ENCODE peak calls at places on chromosomes 12 and 14, in ten cellular contexts. U is heart left ventricle, K is testis, J is adrenal gland, C is IMR-90, S is stomach, V is endothelial cell of umbilical vein, P is breast epithelium, O is HCT116, H is tibial nerve. B is an unnamed sample.

GRCh38 chr12:80216890-80217559 is 117.7 kb downstream of the OTOGL start:
- DNase-seq in U (no peak), K (no peak), J (no peak), C (no peak), S (no peak), V (no peak), P (no peak), O (no peak), H (no peak), B (no peak)

GRCh38 chr12:1313906-1314305 is 280.5 kb downstream of the FBXL14 start:
- DNase-seq in U (no peak), K (no peak), J (no peak), C (no peak), S (no peak), V (no peak), P (no peak), O (no peak), H (no peak), B (no peak)

GRCh38 chr12:63922446-63922845 is 77.9 kb downstream of the SRGAP1 start:
- DNase-seq in U (no peak), K (no peak), J (no peak), C (peak), S (no peak), V (no peak), P (no peak), O (peak), H (no peak), B (no peak)

GRCh38 chr14:63470877-63471565 is 72.2 kb downstream of the PPP2R5E start:
- DNase-seq in U (no peak), K (no peak), J (no peak), C (peak), S (no peak), V (peak), P (no peak), O (peak), H (no peak), B (no peak)

GRCh38 chr12:26173153-26173552 is 22.2 kb upstream of the SSPN start:
- DNase-seq in U (no peak), K (no peak), J (no peak), C (no peak), S (no peak), V (no peak), P (no peak), O (no peak), H (no peak), B (no peak)

GRCh38 chr12:3055712-3056467 is 21.3 kb upstream of the TSPAN9 start:
- DNase-seq in U (no peak), K (no peak), J (no peak), C (no peak), S (no peak), V (no peak), P (no peak), O (no peak), H (no peak), B (no peak)

GRCh38 chr12:53064613-53065415 is 14.4 kb downstream of the SPRYD3 start:
- DNase-seq in U (no peak), K (peak), J (no peak), C (no peak), S (no peak), V (no peak), P (no peak), O (no peak), H (no peak), B (no peak)

GRCh38 chr14:76715102-76715926 is 46.0 kb upstream of the VASH1 start:
- DNase-seq in U (peak), K (peak), J (peak), C (no peak), S (no peak), V (peak), P (no peak), O (no peak), H (no peak), B (no peak)

GRCh38 chr14:75430106-75430505 is 2.3 kb downstream of the JDP2 start:
- DNase-seq in U (no peak), K (no peak), J (no peak), C (peak), S (no peak), V (no peak), P (no peak), O (no peak), H (peak), B (peak)

DNA sequence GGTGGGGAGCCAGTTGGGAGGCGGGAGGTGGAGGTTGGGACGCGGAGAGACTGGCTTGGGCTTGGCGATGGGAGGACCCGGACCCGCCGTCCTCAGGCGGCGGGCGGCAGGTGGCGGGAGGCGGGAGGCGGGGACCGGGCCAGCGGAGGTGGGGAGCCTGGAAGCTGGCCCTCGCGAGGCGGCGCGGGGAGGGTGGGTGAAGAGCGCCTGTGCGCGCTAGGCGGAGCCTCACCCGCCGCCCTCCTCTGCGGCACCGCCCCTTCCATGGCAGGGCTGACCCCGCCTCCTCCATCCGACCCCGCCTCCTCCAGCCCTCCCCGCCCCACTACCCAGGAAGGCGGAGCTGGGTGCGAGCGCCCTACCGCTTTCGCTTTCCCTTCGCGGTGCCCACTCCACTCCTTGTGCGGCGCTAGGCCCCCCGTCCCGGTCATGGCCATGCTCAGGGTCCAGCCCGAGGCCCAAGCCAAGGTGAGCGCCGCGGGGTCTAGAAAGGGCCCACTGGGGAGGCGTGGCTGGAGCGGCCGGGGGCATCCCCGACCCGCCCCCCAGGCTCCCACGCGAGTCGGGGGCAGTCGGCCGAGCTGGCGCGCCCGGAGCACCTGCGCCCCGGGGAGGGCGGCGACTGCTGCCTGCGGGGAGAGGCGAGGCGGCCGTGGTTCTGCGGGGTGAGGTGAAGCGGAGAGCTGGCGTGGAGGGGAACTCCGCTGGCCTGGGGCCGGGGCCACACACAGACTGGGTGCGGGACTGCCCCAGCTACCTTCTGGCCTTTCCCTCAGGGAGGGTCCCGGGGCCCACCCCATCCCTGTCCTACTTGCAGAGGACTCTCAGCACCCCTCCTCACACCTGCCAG is at the start of gene PSME1:
- DNase-seq in U (peak), K (peak), J (peak), C (peak), S (peak), V (peak), P (peak), O (peak), H (peak), B (peak)
- TF ChIP-seq POLR2A in U (peak), K (peak), J (peak), C (no peak), S (no peak), V (peak), P (no peak), O (peak), H (peak), B (peak)

GRCh38 chr12:100959481-100959880 is 164.9 kb downstream of the ANO4 start:
- DNase-seq in U (no peak), K (no peak), J (no peak), C (peak), S (no peak), V (peak), P (no peak), O (peak), H (no peak), B (no peak)
- H3K27ac ChIP-seq in U (no peak), K (no peak), J (no peak), C (no peak), S (no peak), V (no peak), P (no peak), O (no peak), H (no peak), B (no peak)

DNA sequence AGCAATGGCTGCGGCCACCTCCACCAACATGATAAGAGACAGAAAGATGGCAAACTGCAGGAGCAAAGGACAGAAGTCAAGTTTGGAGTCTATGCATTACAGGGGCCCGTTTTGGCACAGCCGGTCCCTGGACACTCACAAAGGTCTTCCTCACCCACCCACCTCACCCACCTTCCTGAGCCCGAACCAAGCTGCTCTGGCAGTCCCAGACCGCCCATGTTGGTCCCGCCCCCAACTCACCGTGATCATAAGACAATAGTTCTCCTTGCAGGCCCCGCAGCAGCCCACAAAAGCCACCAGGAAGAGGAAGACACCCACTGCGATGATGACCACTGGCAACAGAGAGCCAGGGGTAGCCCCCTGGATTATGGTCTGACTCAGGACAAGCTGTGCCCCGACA is 1.9 kb downstream of the CD63 start:
- DNase-seq in U (no peak), K (no peak), J (no peak), C (no peak), S (no peak), V (no peak), P (no peak), O (no peak), H (no peak), B (no peak)
- H3K4me3 ChIP-seq in U (peak), K (peak), J (peak), C (peak), S (peak), V (peak), P (peak), O (peak), H (peak), B (peak)

DNA sequence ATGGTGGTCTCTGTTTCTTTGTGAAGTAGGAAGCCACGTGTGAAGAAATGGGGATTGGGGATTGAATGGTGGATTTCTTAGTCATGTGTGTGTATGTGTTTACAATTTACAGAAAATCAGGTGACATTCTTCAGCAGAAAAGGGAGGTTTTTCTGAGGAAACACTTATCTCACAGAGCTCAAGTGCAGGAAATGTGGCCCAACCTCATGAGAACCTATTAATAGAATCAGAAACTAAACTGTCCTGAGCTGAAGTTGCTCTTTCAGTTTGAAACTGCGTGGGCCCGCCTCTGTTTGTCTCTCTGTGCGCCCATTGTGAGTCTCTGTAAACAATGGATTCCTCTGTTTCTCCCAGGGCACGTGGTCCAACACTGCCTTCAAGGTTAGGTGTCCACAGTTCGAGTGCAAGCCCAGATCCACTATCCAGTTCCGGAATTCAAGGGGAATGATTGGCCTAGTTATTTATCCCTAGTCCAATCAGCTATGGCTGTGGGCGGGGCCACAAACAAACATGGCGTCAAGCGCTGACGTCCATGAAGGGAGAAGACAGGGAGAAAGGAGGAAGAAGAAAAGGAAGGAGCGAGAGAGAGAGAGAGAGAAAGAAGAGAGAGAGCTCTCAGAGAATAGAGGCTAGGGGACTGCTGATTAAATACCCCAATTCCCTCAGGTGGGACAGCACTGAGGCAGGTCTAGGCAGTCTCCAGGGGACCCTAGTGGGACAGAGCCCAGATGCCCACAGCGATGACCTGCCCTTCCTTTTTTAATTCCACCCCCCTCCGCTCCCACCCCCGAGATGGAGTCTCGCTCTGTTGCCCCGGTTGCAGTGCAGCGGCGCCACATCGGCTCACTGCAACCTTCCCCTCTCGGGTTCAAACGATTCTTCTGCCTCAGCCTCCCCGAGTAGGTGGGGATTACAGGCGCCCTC is 31.4 kb upstream of the C12orf76 start:
- DNase-seq in U (peak), K (peak), J (no peak), C (peak), S (peak), V (peak), P (peak), O (no peak), H (peak), B (no peak)
- TF ChIP-seq POLR2A in U (no peak), K (no peak), J (no peak), C (no peak), S (no peak), V (no peak), P (no peak), O (no peak), H (peak), B (no peak)

GRCh38 chr12:57049890-57050289 is at the start of gene MYO1A:
- DNase-seq in U (no peak), K (no peak), J (no peak), C (peak), S (peak), V (no peak), P (no peak), O (no peak), H (no peak), B (no peak)
- H3K27ac ChIP-seq in U (no peak), K (no peak), J (no peak), C (no peak), S (no peak), V (no peak), P (no peak), O (no peak), H (no peak), B (no peak)

GRCh38 chr14:81478446-81478845 is 55.2 kb downstream of the SEL1L start:
- DNase-seq in U (no peak), K (no peak), J (no peak), C (no peak), S (no peak), V (no peak), P (no peak), O (no peak), H (no peak), B (no peak)
- H3K4me3 ChIP-seq in U (no peak), K (no peak), J (no peak), C (no peak), S (no peak), V (no peak), P (no peak), O (no peak), H (no peak), B (no peak)

GRCh38 chr12:89709157-89709993 is 737 bp upstream of the ATP2B1 start:
- DNase-seq in U (peak), K (peak), J (peak), C (peak), S (peak), V (peak), P (peak), O (peak), H (peak), B (peak)
- TF ChIP-seq POLR2A in U (peak), K (peak), J (peak), C (peak), S (peak), V (no peak), P (peak), O (no peak), H (peak), B (peak)

GRCh38 chr14:23324455-23324846 is 3.2 kb downstream of the PABPN1 start:
- DNase-seq in U (no peak), K (peak), J (no peak), C (no peak), S (no peak), V (no peak), P (no peak), O (no peak), H (no peak), B (no peak)
- H3K27ac ChIP-seq in U (no peak), K (peak), J (no peak), C (no peak), S (no peak), V (no peak), P (no peak), O (no peak), H (no peak), B (no peak)

DNA sequence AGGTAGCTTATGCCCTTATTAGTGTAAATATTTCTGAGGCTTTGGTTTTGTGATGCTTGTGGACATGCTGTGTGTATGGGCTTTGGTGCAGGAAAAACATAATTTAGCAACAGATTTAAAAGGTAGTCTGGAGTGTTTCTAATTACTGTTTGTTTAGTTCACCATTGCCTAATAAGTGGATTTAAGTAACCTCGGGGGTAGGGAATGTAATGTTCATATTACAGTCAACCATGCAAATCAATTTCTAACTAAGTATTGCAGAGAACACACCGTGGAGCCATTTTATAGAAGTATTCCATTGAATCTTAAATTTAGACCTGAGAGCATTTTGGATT is 53.5 kb downstream of the ANO6 start:
- DNase-seq in U (no peak), K (no peak), J (no peak), C (no peak), S (no peak), V (no peak), P (no peak), O (no peak), H (no peak), B (no peak)
- H3K4me3 ChIP-seq in U (no peak), K (no peak), J (no peak), C (no peak), S (no peak), V (peak), P (no peak), O (no peak), H (no peak), B (no peak)

GRCh38 chr14:102524451-102525212 is 15.1 kb upstream of the ANKRD9 start:
- DNase-seq in U (peak), K (peak), J (peak), C (peak), S (peak), V (peak), P (peak), O (peak), H (peak), B (peak)
- TF ChIP-seq POLR2A in U (peak), K (no peak), J (peak), C (peak), S (no peak), V (peak), P (no peak), O (peak), H (peak), B (peak)